ENCODE peak calls at places on chromosomes 16 and 17, in seven cellular contexts. One of them, this sample, is unnamed.
A peak's percentile ranks its signal among the peaks of the same experiment; 100 is the strongest.

GRCh38 chr16:50740747-50741146 is 1.1 kb upstream of the CYLD start:
- DNase-seq in neural progenitor cell: no peak
- DNase-seq in HEK293T: no peak
- DNase-seq in Right ventricle myocardium superior: no peak
- DNase-seq in HTR-8/SVneo: no peak
- DNase-seq in NCI-H2171 treated with DMSO at 0.1 percent for 48 hours: no peak
- DNase-seq in BE2C: no peak
- DNase-seq in this sample: no peak

GRCh38 chr17:5467416-5467815 is 1.4 kb downstream of the DHX33 start:
- DNase-seq in neural progenitor cell: peak; percentile 11
- DNase-seq in HEK293T: no peak
- DNase-seq in Right ventricle myocardium superior: no peak
- DNase-seq in HTR-8/SVneo: no peak
- DNase-seq in NCI-H2171 treated with DMSO at 0.1 percent for 48 hours: no peak
- DNase-seq in BE2C: no peak
- DNase-seq in this sample: peak; percentile 54

GRCh38 chr16:57186630-57187507 is 740 bp downstream of the RSPRY1 start:
- DNase-seq in neural progenitor cell: peak; percentile 50
- DNase-seq in HEK293T: peak; percentile 17
- DNase-seq in Right ventricle myocardium superior: peak; percentile 38
- DNase-seq in HTR-8/SVneo: peak; percentile 10
- DNase-seq in NCI-H2171 treated with DMSO at 0.1 percent for 48 hours: peak; percentile 68
- DNase-seq in BE2C: no peak
- DNase-seq in this sample: peak; percentile 32

GRCh38 chr17:10628756-10629155 is 28.4 kb downstream of the MYH3 start:
- DNase-seq in neural progenitor cell: peak; percentile 47
- DNase-seq in HEK293T: peak; percentile 30
- DNase-seq in Right ventricle myocardium superior: no peak
- DNase-seq in HTR-8/SVneo: no peak
- DNase-seq in NCI-H2171 treated with DMSO at 0.1 percent for 48 hours: no peak
- DNase-seq in BE2C: no peak
- DNase-seq in this sample: peak; percentile 39

GRCh38 chr17:4604111-4604644 is 19.8 kb downstream of the SMTNL2 start:
- DNase-seq in neural progenitor cell: no peak
- DNase-seq in HEK293T: peak; percentile 73
- DNase-seq in Right ventricle myocardium superior: peak; percentile 93
- DNase-seq in HTR-8/SVneo: no peak
- DNase-seq in NCI-H2171 treated with DMSO at 0.1 percent for 48 hours: peak; percentile 99
- DNase-seq in BE2C: peak; percentile 89
- DNase-seq in this sample: peak; percentile 91

GRCh38 chr17:27989046-27989445 is 53.4 kb upstream of the NLK start:
- DNase-seq in neural progenitor cell: no peak
- DNase-seq in HEK293T: no peak
- DNase-seq in Right ventricle myocardium superior: no peak
- DNase-seq in HTR-8/SVneo: no peak
- DNase-seq in NCI-H2171 treated with DMSO at 0.1 percent for 48 hours: no peak
- DNase-seq in BE2C: no peak
- DNase-seq in this sample: no peak

GRCh38 chr16:57480127-57480753 is 6.1 kb downstream of the DOK4 start:
- DNase-seq in neural progenitor cell: no peak
- DNase-seq in HEK293T: no peak
- DNase-seq in Right ventricle myocardium superior: peak; percentile 79
- DNase-seq in HTR-8/SVneo: no peak
- DNase-seq in NCI-H2171 treated with DMSO at 0.1 percent for 48 hours: no peak
- DNase-seq in BE2C: peak; percentile 73
- DNase-seq in this sample: peak; percentile 62

GRCh38 chr17:10295728-10296343 is 77.0 kb downstream of the MYH13 start:
- DNase-seq in neural progenitor cell: peak; percentile 78
- DNase-seq in HEK293T: peak; percentile 73
- DNase-seq in Right ventricle myocardium superior: peak; percentile 53
- DNase-seq in HTR-8/SVneo: peak; percentile 69
- DNase-seq in NCI-H2171 treated with DMSO at 0.1 percent for 48 hours: peak; percentile 28
- DNase-seq in BE2C: no peak
- DNase-seq in this sample: peak; percentile 49

GRCh38 chr17:1179112-1179634 is 608 bp downstream of the ABR start:
- DNase-seq in neural progenitor cell: peak; percentile 44
- DNase-seq in HEK293T: no peak
- DNase-seq in Right ventricle myocardium superior: no peak
- DNase-seq in HTR-8/SVneo: no peak
- DNase-seq in NCI-H2171 treated with DMSO at 0.1 percent for 48 hours: no peak
- DNase-seq in BE2C: no peak
- DNase-seq in this sample: peak; percentile 69

GRCh38 chr17:28622186-28622585 is 8.2 kb upstream of the RSKR start:
- DNase-seq in neural progenitor cell: no peak
- DNase-seq in HEK293T: no peak
- DNase-seq in Right ventricle myocardium superior: no peak
- DNase-seq in HTR-8/SVneo: no peak
- DNase-seq in NCI-H2171 treated with DMSO at 0.1 percent for 48 hours: peak; percentile 51
- DNase-seq in BE2C: no peak
- DNase-seq in this sample: no peak

GRCh38 chr16:89355036-89355435 is 135.3 kb downstream of the ANKRD11 start:
- DNase-seq in neural progenitor cell: no peak
- DNase-seq in HEK293T: no peak
- DNase-seq in Right ventricle myocardium superior: no peak
- DNase-seq in HTR-8/SVneo: no peak
- DNase-seq in NCI-H2171 treated with DMSO at 0.1 percent for 48 hours: no peak
- DNase-seq in BE2C: no peak
- DNase-seq in this sample: no peak

GRCh38 chr17:19769946-19770652 is 22.0 kb upstream of the ALDH3A1 start:
- DNase-seq in neural progenitor cell: no peak
- DNase-seq in HEK293T: no peak
- DNase-seq in Right ventricle myocardium superior: no peak
- DNase-seq in HTR-8/SVneo: peak; percentile 80
- DNase-seq in NCI-H2171 treated with DMSO at 0.1 percent for 48 hours: no peak
- DNase-seq in BE2C: no peak
- DNase-seq in this sample: no peak

GRCh38 chr17:68981288-68981687 is 26.1 kb upstream of the ABCA8 start:
- DNase-seq in neural progenitor cell: no peak
- DNase-seq in HEK293T: no peak
- DNase-seq in Right ventricle myocardium superior: no peak
- DNase-seq in HTR-8/SVneo: peak; percentile 65
- DNase-seq in NCI-H2171 treated with DMSO at 0.1 percent for 48 hours: peak; percentile 27
- DNase-seq in BE2C: no peak
- DNase-seq in this sample: no peak

GRCh38 chr17:13002761-13003453 is 14.9 kb downstream of the ELAC2 start:
- DNase-seq in neural progenitor cell: peak; percentile 87
- DNase-seq in HEK293T: peak; percentile 69
- DNase-seq in Right ventricle myocardium superior: peak; percentile 89
- DNase-seq in HTR-8/SVneo: peak; percentile 70
- DNase-seq in NCI-H2171 treated with DMSO at 0.1 percent for 48 hours: peak; percentile 67
- DNase-seq in BE2C: peak; percentile 68
- DNase-seq in this sample: peak; percentile 78

GRCh38 chr17:48753794-48754499 is 25.4 kb upstream of the HOXB13 start:
- DNase-seq in neural progenitor cell: no peak
- DNase-seq in HEK293T: no peak
- DNase-seq in Right ventricle myocardium superior: no peak
- DNase-seq in HTR-8/SVneo: peak; percentile 59
- DNase-seq in NCI-H2171 treated with DMSO at 0.1 percent for 48 hours: no peak
- DNase-seq in BE2C: no peak
- DNase-seq in this sample: no peak

GRCh38 chr16:7722761-7723160 is 390.1 kb downstream of the RBFOX1 start:
- DNase-seq in neural progenitor cell: no peak
- DNase-seq in HEK293T: no peak
- DNase-seq in Right ventricle myocardium superior: no peak
- DNase-seq in HTR-8/SVneo: no peak
- DNase-seq in NCI-H2171 treated with DMSO at 0.1 percent for 48 hours: no peak
- DNase-seq in BE2C: no peak
- DNase-seq in this sample: no peak

GRCh38 chr17:57424777-57425188 is 168.5 kb downstream of the MSI2 start:
- DNase-seq in neural progenitor cell: no peak
- DNase-seq in HEK293T: peak; percentile 71
- DNase-seq in Right ventricle myocardium superior: no peak
- DNase-seq in HTR-8/SVneo: peak; percentile 88
- DNase-seq in NCI-H2171 treated with DMSO at 0.1 percent for 48 hours: no peak
- DNase-seq in BE2C: no peak
- DNase-seq in this sample: no peak